ENCODE peak calls at places on chromosomes 6 and 20, in nine cellular contexts. I, U, D, P, O, Z, A, H and R are unnamed samples.

GRCh38 chr20:37524859-37525708 is 2.6 kb downstream of the BLCAP start:
- DNase-seq in I (no peak), U (no peak), D (no peak), P (no peak), O (no peak), Z (no peak), A (peak), H (no peak), R (no peak)

GRCh38 chr20:23889775-23890187 is 10.2 kb upstream of the CST5 start:
- DNase-seq in I (no peak), U (peak), D (peak), P (peak), O (peak), Z (no peak), A (peak), H (peak), R (no peak)

GRCh38 chr6:156778615-156779205 is 1.5 kb downstream of the ARID1B start:
- DNase-seq in I (no peak), U (no peak), D (peak), P (peak), O (peak), Z (peak), A (peak), H (peak), R (peak)

GRCh38 chr6:27059621-27060425 is 187.7 kb upstream of the PRSS16 start:
- DNase-seq in I (no peak), U (no peak), D (peak), P (no peak), O (no peak), Z (no peak), A (no peak), H (no peak), R (no peak)

GRCh38 chr6:79410806-79411205 is 126.4 kb downstream of the LCA5 start:
- DNase-seq in I (no peak), U (no peak), D (no peak), P (no peak), O (no peak), Z (no peak), A (no peak), H (no peak), R (no peak)

GRCh38 chr6:112109267-112109666 is 21.9 kb downstream of the FAM229B start:
- DNase-seq in I (no peak), U (no peak), D (no peak), P (no peak), O (no peak), Z (no peak), A (no peak), H (no peak), R (no peak)

GRCh38 chr6:43510827-43511163 is 649 bp upstream of the LRRC73 start:
- DNase-seq in I (no peak), U (no peak), D (no peak), P (no peak), O (no peak), Z (no peak), A (no peak), H (peak), R (no peak)

GRCh38 chr6:165968409-165968807 is 199.2 kb downstream of the TBXT start:
- DNase-seq in I (no peak), U (no peak), D (no peak), P (no peak), O (no peak), Z (no peak), A (no peak), H (no peak), R (no peak)

GRCh38 chr20:60088236-60088635 is 130.0 kb downstream of the CDH26 start:
- DNase-seq in I (no peak), U (no peak), D (no peak), P (no peak), O (no peak), Z (no peak), A (no peak), H (no peak), R (no peak)

GRCh38 chr20:43667341-43668132 is 623 bp downstream of the MYBL2 start:
- DNase-seq in I (no peak), U (peak), D (no peak), P (no peak), O (no peak), Z (no peak), A (peak), H (no peak), R (peak)

GRCh38 chr6:127775371-127775770 is 125.5 kb downstream of the THEMIS start:
- DNase-seq in I (no peak), U (no peak), D (no peak), P (no peak), O (no peak), Z (no peak), A (peak), H (no peak), R (no peak)

GRCh38 chr6:29589423-29590048 is 4.6 kb downstream of the OR2H2 start:
- DNase-seq in I (peak), U (peak), D (peak), P (peak), O (no peak), Z (peak), A (peak), H (peak), R (no peak)

GRCh38 chr20:1943267-1944002 is 48.2 kb downstream of the SIRPA start:
- DNase-seq in I (no peak), U (no peak), D (no peak), P (no peak), O (no peak), Z (no peak), A (peak), H (peak), R (no peak)

GRCh38 chr6:54998576-54998975 is 152.0 kb downstream of the FAM83B start:
- DNase-seq in I (no peak), U (no peak), D (no peak), P (no peak), O (no peak), Z (no peak), A (no peak), H (no peak), R (no peak)